ENCODE peak calls at places on chromosomes 4 and X, in four cellular contexts. E is pancreas, P is NAMALWA, L is GM23248. T is an unnamed sample.

GRCh38 chr4:147644471-147644870 is 27.3 kb downstream of the TMEM184C start:
- DNase-seq in E (peak; percentile 39), P (no peak), L (no peak), T (no peak)

GRCh38 chr4:82903737-82904136 is 3.2 kb downstream of the THAP9 start:
- DNase-seq in E (no peak), P (peak; percentile 19), L (no peak), T (no peak)

GRCh38 chr4:73822812-73823480 is 13.5 kb upstream of the CXCL6 start:
- DNase-seq in E (no peak), P (no peak), L (no peak), T (no peak)

GRCh38 chrX:40853004-40853815 is 117.9 kb upstream of the MED14 start:
- DNase-seq in E (no peak), P (no peak), L (no peak), T (no peak)

GRCh38 chrX:51053741-51054140 is 143.2 kb downstream of the BMP15 start:
- DNase-seq in E (no peak), P (no peak), L (no peak), T (no peak)

GRCh38 chrX:98459669-98460068 is 1576.0 kb downstream of the RPA4 start:
- DNase-seq in E (no peak), P (no peak), L (no peak), T (no peak)

GRCh38 chr4:17065821-17066220 is 167.4 kb upstream of the LDB2 start:
- DNase-seq in E (no peak), P (no peak), L (peak; percentile 33), T (no peak)

GRCh38 chrX:141176586-141177451 is at the start of gene LDOC1:
- DNase-seq in E (peak; percentile 69), P (no peak), L (peak; percentile 70), T (peak; percentile 81)

GRCh38 chr4:86442881-86443280 is 83.0 kb upstream of the MAPK10 start:
- DNase-seq in E (no peak), P (no peak), L (no peak), T (no peak)

GRCh38 chr4:148730766-148731165 is 288.6 kb upstream of the NR3C2 start:
- DNase-seq in E (no peak), P (no peak), L (no peak), T (no peak)

GRCh38 chr4:7625073-7625472 is 190.3 kb upstream of the PSAPL1 start:
- DNase-seq in E (no peak), P (no peak), L (peak; percentile 88), T (no peak)

GRCh38 chr4:143773998-143774898 is 73.8 kb upstream of the FREM3 start:
- DNase-seq in E (no peak), P (peak; percentile 74), L (peak; percentile 69), T (no peak)

GRCh38 chr4:162015090-162015489 is 148.7 kb downstream of the FSTL5 start:
- DNase-seq in E (no peak), P (no peak), L (no peak), T (no peak)

GRCh38 chr4:73764513-73764912 is 24.1 kb downstream of the CXCL8 start:
- DNase-seq in E (no peak), P (no peak), L (peak; percentile 16), T (no peak)

GRCh38 chr4:166493828-166494432 is 620.9 kb downstream of the TLL1 start:
- DNase-seq in E (no peak), P (no peak), L (no peak), T (no peak)

GRCh38 chrX:989959-990510 is 222.4 kb downstream of the CRLF2 start:
- DNase-seq in E (peak; percentile 50), P (no peak), L (no peak), T (no peak)

GRCh38 chr4:26410385-26411293 is 79.6 kb downstream of the CCKAR start:
- DNase-seq in E (no peak), P (peak; percentile 83), L (peak; percentile 64), T (no peak)

GRCh38 chrX:1448793-1449580 is 3.7 kb downstream of the ASMTL start:
- DNase-seq in E (no peak), P (no peak), L (no peak), T (peak; percentile 23)

T was measured in Right ventricle myocardium inferior.